ENCODE peak calls at places on chromosomes 4 and X, in six cellular contexts. X is HCT116; Q is pancreas; B is activated CD4-positive, CD25-positive, alpha-beta regulatory T cell treated with anti-CD3 and anti-CD28 coated beads, Interleukin-2, amount 50 U/mL, for 24 hours; C is stimulated activated naive CD8-positive, alpha-beta T cell treated with anti-CD3 and anti-CD28 coated beads, Interleukin-15, amount 100 ng/mL, for 72 hours; R is aorta. Z is an unnamed sample.

GRCh38 chr4:76977731-76978350 is 28.3 kb downstream of the SEPTIN11 start:
- ATAC-seq in X (peak), Q (peak), B (no peak), C (no peak), R (no peak), Z (no peak)

GRCh38 chrX:11064851-11065600 is 46.1 kb upstream of the HCCS start:
- ATAC-seq in X (no peak), Q (no peak), B (no peak), C (no peak), R (no peak), Z (no peak)

GRCh38 chrX:2710496-2710895 is 19.4 kb downstream of the CD99 start:
- ATAC-seq in X (peak), Q (no peak), B (peak), C (peak), R (no peak), Z (no peak)

GRCh38 chr4:26780524-26780923 is 80.1 kb upstream of the STIM2 start:
- ATAC-seq in X (no peak), Q (no peak), B (peak), C (peak), R (no peak), Z (peak)

GRCh38 chr4:102352774-102353173 is 7.5 kb upstream of the SLC39A8 start:
- ATAC-seq in X (no peak), Q (peak), B (no peak), C (no peak), R (no peak), Z (no peak)

GRCh38 chr4:99028187-99028586 is 32.7 kb downstream of the METAP1 start:
- ATAC-seq in X (no peak), Q (peak), B (peak), C (peak), R (no peak), Z (no peak)

GRCh38 chrX:35625714-35626113 is 172.4 kb upstream of the MAGEB16 start:
- ATAC-seq in X (no peak), Q (no peak), B (no peak), C (no peak), R (no peak), Z (no peak)

GRCh38 chr4:164790249-164790648 is 36.3 kb downstream of the SMIM31 start:
- ATAC-seq in X (no peak), Q (no peak), B (no peak), C (no peak), R (no peak), Z (no peak)

GRCh38 chrX:139750390-139750789 is 42.4 kb upstream of the MCF2 start:
- ATAC-seq in X (no peak), Q (no peak), B (no peak), C (no peak), R (no peak), Z (no peak)

GRCh38 chr4:55754754-55755350 is 64.7 kb upstream of the EXOC1L start:
- ATAC-seq in X (peak), Q (no peak), B (peak), C (no peak), R (no peak), Z (no peak)

GRCh38 chr4:70903282-70903603 is 1.1 kb downstream of the MOB1B start:
- ATAC-seq in X (no peak), Q (peak), B (no peak), C (no peak), R (no peak), Z (peak)

GRCh38 chrX:43728966-43729365 is 72.9 kb downstream of the MAOA start:
- ATAC-seq in X (no peak), Q (no peak), B (no peak), C (no peak), R (no peak), Z (no peak)

GRCh38 chrX:151830911-151831310 is 81.8 kb upstream of the MAGEA4 start:
- ATAC-seq in X (no peak), Q (no peak), B (no peak), C (no peak), R (no peak), Z (no peak)

GRCh38 chr4:4418676-4419370 is 31.9 kb downstream of the NSG1 start:
- ATAC-seq in X (no peak), Q (no peak), B (peak), C (peak), R (no peak), Z (no peak)

GRCh38 chr4:17765514-17766286 is 15.7 kb downstream of the FAM184B start:
- ATAC-seq in X (no peak), Q (no peak), B (no peak), C (peak), R (no peak), Z (no peak)

GRCh38 chr4:168877779-168878491 is 132.1 kb downstream of the CBR4 start:
- ATAC-seq in X (no peak), Q (peak), B (no peak), C (peak), R (peak), Z (peak)

GRCh38 chrX:24148535-24149345 is 789 bp upstream of the ZFX start:
- ATAC-seq in X (no peak), Q (no peak), B (no peak), C (peak), R (peak), Z (peak)

GRCh38 chrX:129876734-129877395 is 29.1 kb upstream of the UTP14A start:
- ATAC-seq in X (peak), Q (peak), B (no peak), C (no peak), R (no peak), Z (no peak)

GRCh38 chr4:142211444-142211843 is 575.1 kb downstream of the IL15 start:
- ATAC-seq in X (no peak), Q (no peak), B (peak), C (no peak), R (no peak), Z (no peak)

GRCh38 chr4:153398713-153399112 is 54.2 kb downstream of the MND1 start:
- ATAC-seq in X (no peak), Q (no peak), B (peak), C (no peak), R (no peak), Z (no peak)

GRCh38 chr4:153542131-153542530 is 76.0 kb downstream of the TMEM131L start:
- ATAC-seq in X (no peak), Q (no peak), B (no peak), C (peak), R (no peak), Z (no peak)

GRCh38 chrX:119272882-119273806 is 37.1 kb downstream of the PGRMC1 start:
- ATAC-seq in X (no peak), Q (peak), B (peak), C (peak), R (peak), Z (peak)

GRCh38 chr4:8058031-8058479 is 100.6 kb downstream of the ABLIM2 start:
- ATAC-seq in X (no peak), Q (no peak), B (no peak), C (no peak), R (peak), Z (no peak)

GRCh38 chr4:139609647-139610046 is 53.6 kb upstream of the SETD7 start:
- ATAC-seq in X (peak), Q (no peak), B (no peak), C (no peak), R (no peak), Z (no peak)

GRCh38 chrX:49002091-49002935 is at the start of gene GRIPAP1:
- ATAC-seq in X (peak), Q (peak), B (peak), C (peak), R (peak), Z (peak)

GRCh38 chr4:95318483-95318882 is 230.3 kb downstream of the UNC5C start:
- ATAC-seq in X (peak), Q (no peak), B (no peak), C (no peak), R (no peak), Z (no peak)

GRCh38 chr4:105622269-105622668 is 69.8 kb downstream of the ARHGEF38 start:
- ATAC-seq in X (no peak), Q (no peak), B (no peak), C (no peak), R (no peak), Z (no peak)

GRCh38 chr4:41307633-41308032 is 50.9 kb downstream of the UCHL1 start:
- ATAC-seq in X (no peak), Q (no peak), B (no peak), C (no peak), R (no peak), Z (no peak)

GRCh38 chrX:10028283-10029104 is 61.3 kb downstream of the CLDN34 start:
- ATAC-seq in X (no peak), Q (peak), B (no peak), C (no peak), R (no peak), Z (no peak)

GRCh38 chrX:67437821-67438220 is 106.0 kb upstream of the AR start:
- ATAC-seq in X (no peak), Q (no peak), B (no peak), C (no peak), R (no peak), Z (no peak)

GRCh38 chr4:185534534-185534849 is 815 bp downstream of the PDLIM3 start:
- ATAC-seq in X (no peak), Q (peak), B (no peak), C (no peak), R (no peak), Z (no peak)

GRCh38 chr4:104064650-104065577 is 345.1 kb upstream of the TACR3 start:
- ATAC-seq in X (peak), Q (peak), B (no peak), C (no peak), R (no peak), Z (no peak)

GRCh38 chr4:25783943-25784342 is 78.8 kb downstream of the SEL1L3 start:
- ATAC-seq in X (no peak), Q (no peak), B (no peak), C (peak), R (no peak), Z (peak)

GRCh38 chrX:101655540-101655939 is 4.1 kb downstream of the ARMCX2 start:
- ATAC-seq in X (no peak), Q (no peak), B (peak), C (no peak), R (no peak), Z (no peak)

GRCh38 chr4:152682143-152682542 is 2.3 kb upstream of the TMEM154 start:
- ATAC-seq in X (no peak), Q (no peak), B (no peak), C (no peak), R (no peak), Z (no peak)